ENCODE peak calls at places on chromosomes 12 and 14, in nine cellular contexts. U is NCI-H446; O is GOT3; I is LoVo; C is gastrocnemius medialis; R is HS-5; Y is EL; A is iPS-NIHi11; M is central memory CD8-positive, alpha-beta T cell. S is an unnamed sample.

GRCh38 chr14:93044601-93045000 is 71.1 kb downstream of the ITPK1 start:
- DNase-seq in A (no peak), Y (no peak), U (no peak), I (peak), M (no peak), R (no peak), C (no peak), O (no peak), S (no peak)

GRCh38 chr14:105067140-105067968 is 2.1 kb upstream of the GPR132 start:
- DNase-seq in R (no peak), C (no peak), Y (peak), A (peak), I (no peak), O (no peak), M (no peak), U (no peak), S (no peak)

GRCh38 chr12:114152890-114153289 is 186.8 kb upstream of the RBM19 start:
- DNase-seq in R (no peak), U (no peak), A (no peak), C (no peak), I (no peak), O (no peak), Y (no peak), M (no peak), S (no peak)

GRCh38 chr14:74583689-74584434 is 28.2 kb downstream of the LTBP2 start:
- DNase-seq in U (no peak), R (peak), C (no peak), A (no peak), Y (peak), O (no peak), I (peak), M (no peak), S (no peak)

GRCh38 chr14:59098377-59098776 is 90.1 kb upstream of the DAAM1 start:
- DNase-seq in R (peak), U (no peak), M (no peak), O (no peak), A (no peak), Y (peak), C (no peak), I (no peak), S (no peak)

GRCh38 chr12:13472690-13473089 is 276.2 kb downstream of the EMP1 start:
- DNase-seq in M (no peak), I (no peak), R (peak), O (no peak), C (no peak), A (no peak), U (no peak), Y (peak), S (no peak)

GRCh38 chr14:24136684-24137528 is 912 bp downstream of the PSME1 start:
- DNase-seq in M (no peak), A (no peak), R (no peak), Y (no peak), C (no peak), O (no peak), U (no peak), I (no peak), S (no peak)

GRCh38 chr12:43992856-43993255 is 157.0 kb downstream of the TMEM117 start:
- DNase-seq in U (no peak), A (no peak), M (no peak), R (no peak), O (no peak), C (no peak), I (no peak), Y (no peak), S (no peak)

GRCh38 chr12:40446385-40446784 is 221.6 kb downstream of the LRRK2 start:
- DNase-seq in M (no peak), R (peak), Y (peak), U (peak), A (peak), O (no peak), C (no peak), I (peak), S (no peak)

GRCh38 chr14:73752297-73752992 is 38.3 kb upstream of the PNMA1 start:
- DNase-seq in C (peak), A (peak), I (no peak), U (peak), R (no peak), Y (peak), M (no peak), O (no peak), S (no peak)

S was measured in stimulated activated CD8-positive, alpha-beta memory T cell treated with anti-CD3 and anti-CD28 coated beads, Interleukin-2, amount 100 ng/mL, for 1 hour.